ENCODE peak calls at places on chromosomes 5 and 9, in eight cellular contexts. J is right lobe of liver, C is tibial nerve, A is HCT116, T is HepG2, Z is IMR-90, F is sigmoid colon, V is gastrocnemius medialis. K is an unnamed sample.

GRCh38 chr5:36692791-36693763 is 86.7 kb downstream of the SLC1A3 start:
- DNase-seq in C (peak), Z (peak), A (peak), F (peak), J (peak), V (peak), T (peak), K (no peak)

GRCh38 chr9:5892456-5893133 is 1.9 kb downstream of the MLANA start:
- DNase-seq in V (no peak), A (no peak), Z (no peak), F (no peak), J (no peak), T (no peak), C (no peak), K (no peak)

GRCh38 chr5:27124590-27124989 is 86.2 kb upstream of the CDH9 start:
- DNase-seq in F (no peak), V (no peak), J (no peak), T (peak), A (no peak), Z (peak), C (no peak), K (peak)

GRCh38 chr9:104927216-104927911 is 591 bp downstream of the ABCA1 start:
- DNase-seq in J (peak), C (no peak), F (peak), T (peak), Z (peak), A (no peak), V (peak), K (peak)

GRCh38 chr5:175290379-175290778 is 153.6 kb downstream of the DRD1 start:
- DNase-seq in T (no peak), A (no peak), Z (no peak), J (no peak), F (no peak), V (no peak), C (no peak), K (no peak)

GRCh38 chr9:72933730-72934665 is 18.9 kb downstream of the ALDH1A1 start:
- DNase-seq in C (no peak), T (peak), V (no peak), F (no peak), A (no peak), J (no peak), Z (no peak), K (no peak)

GRCh38 chr5:61123145-61123544 is 39.1 kb downstream of the SMIM15 start:
- DNase-seq in F (no peak), Z (no peak), T (peak), J (no peak), C (no peak), A (no peak), V (no peak), K (no peak)

GRCh38 chr5:140114341-140115185 is 654 bp downstream of the PURA start:
- DNase-seq in F (peak), Z (peak), T (no peak), V (peak), A (no peak), C (peak), J (peak), K (no peak)

GRCh38 chr5:125559296-125559695 is 812.9 kb upstream of the ZNF608 start:
- DNase-seq in A (peak), Z (peak), T (no peak), J (no peak), C (no peak), V (no peak), F (no peak), K (peak)

GRCh38 chr9:7988644-7989280 is 189.2 kb upstream of the DMAC1 start:
- DNase-seq in C (no peak), T (no peak), F (no peak), A (no peak), Z (no peak), J (no peak), V (no peak), K (no peak)

GRCh38 chr5:147306351-147306750 is 71.5 kb downstream of the STK32A start:
- DNase-seq in J (no peak), T (no peak), A (no peak), C (no peak), F (no peak), Z (no peak), V (no peak), K (no peak)

GRCh38 chr5:147303251-147303650 is 68.4 kb downstream of the STK32A start:
- DNase-seq in J (no peak), F (no peak), T (no peak), C (no peak), Z (peak), A (no peak), V (no peak), K (no peak)

GRCh38 chr5:147307170-147307569 is 72.3 kb downstream of the STK32A start:
- DNase-seq in Z (no peak), F (no peak), T (no peak), A (no peak), V (no peak), J (no peak), C (no peak), K (no peak)

GRCh38 chr5:147305147-147305546 is 70.3 kb downstream of the STK32A start:
- DNase-seq in V (no peak), T (no peak), A (no peak), Z (no peak), F (no peak), C (no peak), J (no peak), K (no peak)

GRCh38 chr5:147303976-147304375 is 69.2 kb downstream of the STK32A start:
- DNase-seq in T (no peak), V (no peak), C (no peak), Z (peak), F (no peak), A (peak), J (no peak), K (peak)
- TF ChIP-seq POLR2A in T (no peak), V (no peak), C (no peak), Z (no peak), F (no peak), A (no peak), J (no peak), K (no peak)

GRCh38 chr9:128919409-128919808 is 1.4 kb upstream of the PHYHD1 start:
- DNase-seq in J (peak), F (no peak), V (no peak), T (peak), A (no peak), C (no peak), Z (no peak), K (no peak)

GRCh38 chr9:128918921-128919320 is 1.9 kb upstream of the PHYHD1 start:
- DNase-seq in V (no peak), C (no peak), Z (no peak), T (no peak), A (no peak), J (no peak), F (no peak), K (no peak)

GRCh38 chr9:128921881-128922763 is 1.3 kb downstream of the PHYHD1 start:
- DNase-seq in A (no peak), Z (peak), J (peak), T (peak), C (peak), V (peak), F (peak), K (no peak)

GRCh38 chr9:128923493-128923883 is 2.7 kb downstream of the PHYHD1 start:
- DNase-seq in T (no peak), V (no peak), J (no peak), F (no peak), Z (no peak), A (no peak), C (no peak), K (no peak)

DNA sequence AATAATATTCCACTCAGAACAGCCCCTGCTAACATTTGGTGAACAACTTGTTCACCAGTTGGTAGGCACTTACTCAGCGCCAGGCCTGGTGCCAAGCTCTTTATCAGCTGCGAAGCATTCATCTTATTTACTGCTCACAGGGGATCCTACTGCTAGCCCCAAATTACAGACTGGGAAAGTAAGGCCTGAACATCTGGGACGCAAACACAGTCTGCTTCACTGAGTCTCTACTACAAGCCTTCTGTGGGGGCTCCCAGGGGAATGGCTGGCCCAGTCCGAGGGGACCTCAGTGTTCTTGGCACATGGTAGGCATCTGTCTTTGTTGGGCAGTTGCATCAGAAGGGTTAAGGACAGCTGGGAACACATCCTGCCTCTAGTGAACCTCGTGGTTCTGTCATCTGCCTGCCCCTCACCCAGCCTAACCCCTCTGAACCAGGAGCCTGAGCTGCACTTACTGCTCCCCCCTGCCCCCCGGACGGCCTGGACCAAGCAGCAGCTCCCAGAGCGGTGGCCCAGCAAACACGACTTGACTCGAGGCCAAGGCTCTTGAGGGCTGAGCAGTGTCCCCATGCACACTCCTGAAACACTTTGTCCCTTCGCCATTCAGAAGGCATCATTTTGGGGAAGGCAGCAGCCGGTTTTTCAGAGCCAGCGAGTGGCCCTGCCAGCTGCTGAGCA is at the start of gene PHYHD1:
- DNase-seq in V (peak), C (peak), Z (peak), J (peak), A (no peak), F (peak), T (no peak), K (peak)
- TF ChIP-seq POLR2A in V (peak), C (no peak), Z (no peak), J (peak), A (no peak), F (no peak), T (no peak), K (no peak)

DNA sequence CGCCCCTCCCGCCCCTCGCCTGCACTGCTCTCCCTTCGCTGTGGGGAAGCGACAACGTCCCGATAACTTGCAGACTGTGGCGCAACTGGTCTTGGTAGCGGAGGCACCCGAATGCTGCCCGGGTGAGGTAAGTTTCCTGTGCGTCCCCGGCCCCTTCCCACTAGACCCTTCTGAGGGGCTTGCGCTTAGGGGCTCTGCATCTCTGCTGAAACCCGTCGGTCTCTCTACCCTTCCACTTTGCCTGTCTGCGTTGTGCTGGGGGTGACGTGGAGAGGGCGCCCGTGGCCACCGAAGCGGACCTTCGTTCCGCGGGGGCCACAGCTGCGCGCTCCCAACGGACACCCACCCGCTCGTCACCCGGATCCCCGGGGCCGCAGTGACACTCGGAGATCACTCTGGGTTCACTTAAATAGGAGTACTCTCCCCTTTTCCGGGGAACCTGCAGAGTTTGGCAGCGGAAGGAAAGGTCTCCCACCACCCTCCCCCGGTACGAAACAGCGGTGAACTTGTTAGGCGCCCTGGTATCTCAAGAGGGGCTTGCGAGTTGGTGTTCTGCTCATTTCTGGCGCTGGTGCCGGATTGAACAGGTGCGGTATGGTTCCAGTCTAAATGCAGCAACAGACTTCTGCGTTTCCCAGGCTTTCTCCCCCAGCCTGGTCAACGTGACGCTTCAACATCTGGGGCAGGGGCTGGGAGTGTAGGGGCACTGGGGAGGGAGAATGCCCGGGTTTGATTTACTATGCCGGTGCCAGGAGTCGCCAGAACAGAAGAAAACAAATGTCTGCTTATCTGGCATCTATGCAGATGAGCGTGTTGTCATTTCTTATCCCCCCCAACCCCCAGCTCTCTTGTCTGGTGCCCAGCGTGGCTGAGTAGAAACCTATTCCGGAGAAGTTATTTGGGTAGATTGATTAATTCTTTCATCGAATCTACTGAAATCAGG is 867 bp downstream of the PIP5K1B start:
- DNase-seq in A (no peak), T (peak), Z (no peak), V (peak), F (peak), J (peak), C (no peak), K (no peak)
- TF ChIP-seq POLR2A in A (no peak), T (no peak), Z (no peak), V (no peak), F (no peak), J (no peak), C (no peak), K (no peak)

DNA sequence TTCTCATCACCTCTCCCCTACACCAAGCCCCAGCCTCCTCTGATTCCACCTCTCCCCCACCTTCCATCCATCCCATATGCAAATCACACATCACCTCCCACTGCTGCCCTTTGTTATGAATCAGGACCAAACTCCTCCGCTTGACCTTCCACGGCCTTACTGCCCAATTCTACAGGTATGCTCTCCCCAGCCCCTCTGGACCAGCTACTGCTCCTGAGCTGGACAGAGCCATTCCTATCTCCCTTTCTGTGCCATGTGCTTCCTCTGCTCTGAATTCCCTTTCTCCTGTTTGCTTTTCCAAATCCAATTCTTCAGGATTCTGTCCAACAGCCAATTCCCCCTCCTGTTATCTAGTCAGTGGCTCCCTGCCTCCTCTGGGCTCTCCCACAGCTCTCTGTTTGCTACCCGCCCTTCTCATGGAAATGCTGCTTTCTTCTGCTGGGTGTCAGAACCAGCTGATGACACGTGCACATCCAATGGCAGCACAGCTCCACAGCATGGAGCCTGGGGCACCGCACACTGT is 8.3 kb downstream of the FABP6 start:
- DNase-seq in J (no peak), F (no peak), T (no peak), V (no peak), Z (no peak), C (no peak), A (no peak), K (no peak)
- TF ChIP-seq POLR2A in J (no peak), F (no peak), T (no peak), V (no peak), Z (no peak), C (no peak), A (no peak), K (no peak)

DNA sequence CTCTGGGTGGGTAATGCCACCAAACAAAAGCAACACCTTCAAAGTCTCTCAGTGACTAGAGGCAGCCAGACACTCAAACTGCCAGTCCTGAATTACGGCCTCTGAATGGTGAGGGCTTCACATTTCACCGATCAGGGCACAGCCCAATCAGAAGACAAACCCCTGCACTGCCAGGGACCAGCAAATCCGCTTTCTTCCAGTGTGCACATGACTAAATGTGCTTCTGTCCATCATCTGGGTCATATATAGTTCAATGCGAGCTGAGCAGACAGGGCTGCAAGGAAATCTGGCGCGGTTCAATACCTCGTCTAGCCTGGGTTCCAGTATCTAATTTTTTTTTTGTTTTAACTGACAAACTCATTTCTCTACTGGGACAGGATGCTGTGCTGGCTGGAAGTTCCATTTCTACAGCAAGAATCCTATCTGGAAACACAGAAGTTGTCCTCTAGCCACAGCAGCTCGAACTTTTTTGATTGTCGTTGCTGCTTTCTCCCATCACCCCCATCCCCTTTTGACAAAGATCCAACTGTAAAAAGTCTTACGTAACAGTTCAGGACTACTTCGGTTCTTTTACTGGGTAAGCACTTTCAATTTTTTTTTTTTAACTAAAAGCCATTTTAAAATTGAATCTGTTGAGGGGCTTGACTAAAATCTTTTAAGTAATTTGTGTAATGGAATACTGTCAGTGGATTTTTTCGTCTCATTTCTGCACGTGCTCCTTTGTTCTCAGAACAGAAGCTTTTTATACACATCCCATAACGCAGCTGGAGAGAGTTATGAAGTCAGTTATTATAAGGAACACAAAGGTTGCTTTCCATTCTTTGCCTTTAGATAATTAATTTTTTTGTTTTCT is 112.7 kb downstream of the NR6A1 start:
- DNase-seq in V (peak), C (peak), Z (peak), A (peak), T (peak), F (peak), J (peak), K (peak)
- TF ChIP-seq POLR2A in V (peak), C (no peak), Z (peak), A (peak), T (peak), F (no peak), J (peak), K (peak)

GRCh38 chr9:107177243-107177839 is 105.7 kb upstream of the RAD23B start:
- DNase-seq in V (no peak), Z (no peak), F (no peak), J (no peak), A (no peak), C (no peak), T (no peak), K (no peak)

GRCh38 chr9:107176701-107177100 is 106.4 kb upstream of the RAD23B start:
- DNase-seq in Z (peak), T (no peak), A (no peak), V (peak), F (no peak), C (no peak), J (no peak), K (no peak)

GRCh38 chr9:107175826-107176500 is 107.1 kb upstream of the RAD23B start:
- DNase-seq in J (no peak), T (no peak), Z (no peak), A (no peak), F (no peak), C (no peak), V (peak), K (no peak)

GRCh38 chr9:107178302-107178701 is 104.8 kb upstream of the RAD23B start:
- DNase-seq in A (no peak), J (no peak), T (no peak), F (no peak), V (no peak), C (no peak), Z (peak), K (no peak)

DNA sequence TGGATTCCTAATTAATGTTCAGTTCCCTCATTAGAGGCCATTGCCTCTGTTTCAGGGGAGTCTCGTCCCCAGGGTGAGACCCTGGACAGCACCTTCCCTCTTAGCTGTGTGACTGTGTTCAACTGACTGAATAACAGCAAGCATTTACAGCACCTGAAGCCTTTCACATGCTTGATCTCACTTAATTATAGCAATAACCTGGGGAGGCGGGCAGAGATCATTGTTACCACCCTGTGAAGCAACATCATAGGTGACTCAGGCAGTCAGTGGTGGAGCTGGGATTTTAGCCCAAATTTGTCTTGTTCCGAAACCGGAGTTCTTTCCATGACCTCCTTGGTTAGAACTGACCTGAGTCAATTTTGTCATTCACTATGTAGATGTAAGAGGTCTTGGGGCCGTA is 105.2 kb upstream of the RAD23B start:
- DNase-seq in T (no peak), V (no peak), A (no peak), Z (no peak), F (no peak), J (no peak), C (no peak), K (no peak)
- TF ChIP-seq POLR2A in T (no peak), V (no peak), A (no peak), Z (no peak), F (no peak), J (peak), C (no peak), K (no peak)

K was measured in H54.